ENCODE peak calls at places on chromosomes 13 and 19, in eight cellular contexts. M, Z, H, E, U, O, G and P are unnamed samples.

GRCh38 chr13:79782541-79783216 is 301.7 kb downstream of the NDFIP2 start:
- DNase-seq in O (no peak), G (no peak), U (peak), M (peak), Z (no peak), H (peak), E (no peak), P (no peak)

GRCh38 chr19:23116802-23117571 is at the start of gene ZNF730:
- DNase-seq in H (no peak), E (peak), G (no peak), O (no peak), Z (peak), M (peak), U (peak), P (peak)

GRCh38 chr19:6379744-6380143 is 4.0 kb upstream of the PSPN start:
- DNase-seq in H (no peak), U (no peak), E (no peak), O (no peak), Z (no peak), M (no peak), G (no peak), P (no peak)

GRCh38 chr13:104641309-104641708 is 1575.1 kb upstream of the SLC10A2 start:
- DNase-seq in H (no peak), M (no peak), U (no peak), E (no peak), Z (no peak), O (no peak), G (no peak), P (no peak)

GRCh38 chr13:80345771-80346510 is 5.0 kb upstream of the SPRY2 start:
- DNase-seq in H (no peak), U (no peak), G (no peak), O (no peak), M (no peak), E (no peak), Z (no peak), P (no peak)

GRCh38 chr13:99380921-99381645 is 73.9 kb upstream of the GPR183 start:
- DNase-seq in O (no peak), Z (no peak), H (no peak), M (no peak), U (no peak), G (no peak), E (peak), P (no peak)

GRCh38 chr19:2214253-2214652 is 21.9 kb downstream of the PLEKHJ1 start:
- DNase-seq in M (no peak), G (no peak), O (no peak), Z (no peak), H (no peak), E (no peak), U (no peak), P (no peak)

GRCh38 chr13:26050568-26051230 is 1.1 kb downstream of the SHISA2 start:
- DNase-seq in E (no peak), H (peak), U (no peak), G (no peak), O (no peak), Z (no peak), M (peak), P (peak)

GRCh38 chr19:16957151-16957662 is 68.4 kb downstream of the F2RL3 start:
- DNase-seq in Z (no peak), E (no peak), O (no peak), G (no peak), U (no peak), M (no peak), H (no peak), P (no peak)

GRCh38 chr13:60613080-60613479 is 216.1 kb downstream of the TDRD3 start:
- DNase-seq in E (no peak), M (no peak), O (no peak), U (no peak), G (no peak), H (no peak), Z (no peak), P (no peak)

GRCh38 chr19:13122275-13122878 is 4.3 kb downstream of the NACC1 start:
- DNase-seq in O (no peak), E (no peak), H (no peak), M (no peak), U (no peak), G (no peak), Z (no peak), P (no peak)

GRCh38 chr13:49858183-49858856 is 65.8 kb upstream of the KPNA3 start:
- DNase-seq in M (no peak), Z (no peak), U (no peak), H (no peak), G (no peak), O (no peak), E (no peak), P (no peak)

GRCh38 chr19:38506723-38507550 is 73.4 kb downstream of the RYR1 start:
- DNase-seq in O (peak), E (peak), H (peak), M (no peak), Z (peak), G (peak), U (peak), P (peak)

GRCh38 chr19:58519087-58519354 is 589 bp downstream of the ZBTB45 start:
- DNase-seq in Z (peak), M (peak), H (peak), U (no peak), E (no peak), G (peak), O (no peak), P (peak)

GRCh38 chr13:75761373-75761772 is 125.2 kb downstream of the LMO7 start:
- DNase-seq in G (no peak), O (no peak), H (no peak), Z (no peak), U (no peak), E (peak), M (no peak), P (no peak)

GRCh38 chr19:8576273-8576993 is 809 bp downstream of the MYO1F start:
- DNase-seq in Z (no peak), O (no peak), U (no peak), G (no peak), M (no peak), E (no peak), H (no peak), P (no peak)

GRCh38 chr19:28065026-28065425 is 1147.9 kb downstream of the UQCRFS1 start:
- DNase-seq in U (no peak), H (no peak), E (no peak), G (no peak), O (no peak), Z (no peak), M (no peak), P (no peak)

GRCh38 chr19:10858204-10858828 is 10.1 kb downstream of the C19orf38 start:
- DNase-seq in E (no peak), U (no peak), M (no peak), Z (peak), G (no peak), H (no peak), O (no peak), P (peak)

GRCh38 chr13:22700488-22700887 is 480.3 kb upstream of the SGCG start:
- DNase-seq in U (no peak), H (no peak), O (no peak), G (no peak), M (no peak), Z (no peak), E (no peak), P (no peak)

GRCh38 chr19:10091892-10092641 is 6.0 kb downstream of the SHFL start:
- DNase-seq in Z (peak), O (no peak), U (peak), G (no peak), E (no peak), M (no peak), H (no peak), P (peak)

GRCh38 chr19:9144920-9145319 is 4.7 kb downstream of the ZNF317 start:
- DNase-seq in U (no peak), Z (no peak), E (no peak), O (no peak), G (no peak), H (no peak), M (no peak), P (peak)

GRCh38 chr19:57227461-57227860 is 3.4 kb upstream of the AURKC start:
- DNase-seq in H (no peak), G (no peak), U (no peak), O (no peak), Z (no peak), E (no peak), M (no peak), P (no peak)

GRCh38 chr19:45125360-45125759 is 32.4 kb downstream of the PPP1R37 start:
- DNase-seq in G (no peak), O (no peak), U (no peak), M (no peak), Z (no peak), E (no peak), H (no peak), P (no peak)

GRCh38 chr13:113655358-113656014 is 2.5 kb downstream of the ATP4B start:
- DNase-seq in O (no peak), U (peak), H (peak), E (no peak), Z (no peak), G (peak), M (no peak), P (no peak)

GRCh38 chr19:14381689-14382474 is 638 bp downstream of the ADGRE5 start:
- DNase-seq in U (peak), H (peak), G (peak), M (no peak), O (no peak), Z (peak), E (no peak), P (peak)

GRCh38 chr19:4455742-4456565 is 1.6 kb downstream of the UBXN6 start:
- DNase-seq in Z (no peak), G (peak), U (no peak), E (no peak), M (peak), H (no peak), O (no peak), P (peak)

GRCh38 chr19:49876422-49877019 is 634 bp downstream of the AKT1S1 start:
- DNase-seq in U (peak), Z (peak), H (peak), M (peak), E (peak), G (peak), O (peak), P (peak)
- TF ChIP-seq POLR2A in U (peak), Z (peak), H (no peak), M (peak), E (peak), G (peak), O (peak), P (peak)

DNA sequence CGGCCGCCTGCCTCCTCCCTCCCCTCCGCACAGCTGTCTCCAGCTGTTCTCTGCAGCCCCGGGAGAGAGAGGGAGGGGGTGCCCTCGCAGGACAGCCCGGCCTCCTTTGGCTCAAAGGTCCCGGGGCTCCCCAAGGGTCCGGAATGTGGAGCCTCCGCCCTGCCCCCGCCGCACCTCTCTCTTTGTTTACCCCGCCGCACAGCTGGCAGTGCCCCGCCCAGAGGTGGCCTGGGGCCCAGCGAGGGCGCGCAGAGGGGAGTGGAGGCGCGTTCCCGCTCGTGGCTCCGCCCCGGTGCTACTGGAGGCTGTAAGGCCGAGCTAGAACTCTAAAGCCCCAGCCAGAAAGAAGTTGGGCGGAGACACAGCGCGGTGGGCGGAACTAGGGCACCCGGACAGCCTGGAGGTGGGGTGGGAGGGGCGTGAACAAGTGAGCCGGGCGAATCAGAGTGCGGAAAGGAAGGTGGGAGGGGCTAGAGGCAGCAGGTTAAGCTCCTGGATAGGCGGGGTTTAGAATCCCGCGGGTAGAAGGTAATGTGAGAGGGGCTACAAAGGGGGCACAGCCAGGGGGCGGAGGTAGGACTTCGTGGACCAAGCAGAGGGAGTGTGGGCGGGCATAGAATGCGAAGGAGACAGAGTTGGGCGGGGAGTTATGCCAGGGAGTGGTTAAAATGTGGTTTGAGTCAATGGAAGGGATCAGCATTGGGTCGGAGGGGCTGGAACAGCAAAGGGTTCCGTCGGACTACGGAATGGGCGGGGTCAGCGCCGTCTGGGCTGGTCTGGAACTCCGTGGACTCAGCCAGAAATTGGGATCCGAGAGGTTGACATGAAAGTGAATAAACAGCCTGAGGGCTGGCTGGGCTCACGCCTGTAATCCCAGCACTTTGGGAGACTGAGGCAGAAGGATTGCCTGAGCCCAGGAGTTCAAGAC is 2.8 kb downstream of the LTBP4 start:
- DNase-seq in E (peak), Z (peak), H (peak), M (peak), G (peak), O (peak), U (peak), P (peak)
- TF ChIP-seq POLR2A in E (peak), Z (no peak), H (no peak), M (peak), G (peak), O (peak), U (no peak), P (peak)

GRCh38 chr19:53538378-53539109 is 599 bp downstream of the ZNF331 start:
- DNase-seq in U (no peak), G (no peak), O (no peak), Z (no peak), E (no peak), H (no peak), M (peak), P (no peak)
- TF ChIP-seq POLR2A in U (no peak), G (no peak), O (no peak), Z (no peak), E (no peak), H (no peak), M (no peak), P (peak)

GRCh38 chr19:36054733-36055686 is at the start of gene WDR62:
- DNase-seq in O (peak), M (peak), E (peak), Z (peak), G (peak), U (peak), H (peak), P (peak)

GRCh38 chr19:36051637-36052036 is 2.4 kb downstream of the THAP8 start:
- DNase-seq in Z (no peak), O (no peak), G (no peak), H (no peak), U (no peak), E (no peak), M (no peak), P (no peak)

GRCh38 chr19:36058481-36059179 is 3.9 kb downstream of the WDR62 start:
- DNase-seq in Z (no peak), G (no peak), M (no peak), H (no peak), U (no peak), E (no peak), O (no peak), P (no peak)

GRCh38 chr19:36051236-36051635 is 2.8 kb downstream of the THAP8 start:
- DNase-seq in U (no peak), E (no peak), Z (peak), H (no peak), M (no peak), O (no peak), G (no peak), P (no peak)

DNA sequence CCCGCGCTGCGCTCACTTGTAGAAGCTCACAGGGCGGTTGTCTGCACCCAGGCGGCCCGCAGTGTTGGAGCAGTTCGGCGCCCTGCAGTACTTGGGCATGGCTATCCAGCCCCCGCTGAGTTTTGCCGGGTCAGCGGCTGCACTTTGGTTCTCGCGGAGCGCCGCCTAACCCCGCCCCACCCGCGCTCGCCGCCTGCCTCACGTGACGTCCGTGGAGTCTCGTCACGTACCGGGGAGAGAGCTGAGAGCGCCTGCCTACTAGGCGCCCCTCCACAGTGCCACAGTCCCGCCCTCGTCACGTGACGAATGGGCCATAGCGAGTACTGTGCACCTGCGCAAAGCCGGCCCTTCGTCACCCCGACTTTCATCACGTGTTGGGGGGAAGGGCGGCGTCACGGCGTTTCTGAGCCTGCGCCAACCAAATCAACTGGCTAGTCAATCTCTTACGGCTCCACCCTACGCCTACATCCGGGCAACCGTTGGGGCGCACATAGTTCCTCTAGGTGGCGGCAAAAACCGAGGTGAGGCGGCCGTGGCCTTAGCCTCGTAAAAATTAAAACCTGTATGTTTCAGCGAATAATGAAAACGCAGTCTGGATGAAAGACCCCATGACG is at the start of gene THAP8:
- DNase-seq in O (peak), M (peak), G (peak), Z (peak), H (peak), E (peak), U (peak), P (peak)
- TF ChIP-seq POLR2A in O (peak), M (peak), G (peak), Z (peak), H (no peak), E (peak), U (peak), P (peak)